ENCODE peak calls at places on chromosomes 4 and X, in four cellular contexts. I is HFF-Myc, P is breast epithelium, J is type B pancreatic cell. B is an unnamed sample.

GRCh38 chrX:10597871-10598270 is 22.5 kb downstream of the MID1 start:
- DNase-seq in I (no peak), J (no peak), P (no peak), B (no peak)

GRCh38 chrX:136880003-136880451 is 498 bp downstream of the RBMX start:
- DNase-seq in J (no peak), I (no peak), P (peak; percentile 20), B (no peak)

GRCh38 chr4:67928547-67928946 is 34.7 kb downstream of the TMPRSS11A start:
- DNase-seq in J (no peak), I (no peak), P (no peak), B (no peak)

GRCh38 chrX:31166416-31166815 is 94.6 kb upstream of the FTHL17 start:
- DNase-seq in J (no peak), I (no peak), P (no peak), B (no peak)

GRCh38 chr4:2817701-2818350 is 24.9 kb downstream of the SH3BP2 start:
- DNase-seq in P (no peak), I (no peak), J (no peak), B (no peak)

GRCh38 chr4:184548651-184549341 is 74.4 kb upstream of the IRF2 start:
- DNase-seq in J (no peak), I (no peak), P (no peak), B (no peak)

GRCh38 chr4:188127157-188127874 is 11.9 kb upstream of the TRIML1 start:
- DNase-seq in I (peak; percentile 19), J (no peak), P (no peak), B (no peak)

GRCh38 chr4:6480532-6481088 is 8.2 kb upstream of the PPP2R2C start:
- DNase-seq in I (no peak), P (no peak), J (no peak), B (no peak)

GRCh38 chr4:155780773-155781172 is 22.0 kb downstream of the GUCY1B1 start:
- DNase-seq in J (no peak), I (no peak), P (no peak), B (no peak)

GRCh38 chr4:125994430-125994829 is 679.7 kb downstream of the FAT4 start:
- DNase-seq in J (no peak), I (no peak), P (no peak), B (no peak)

GRCh38 chr4:111722321-111722720 is 422.9 kb upstream of the FAM241A start:
- DNase-seq in J (no peak), I (no peak), P (no peak), B (no peak)

GRCh38 chr4:186781032-186781917 is 57.6 kb upstream of the FAT1 start:
- DNase-seq in I (no peak), P (no peak), J (no peak), B (no peak)

GRCh38 chr4:151658959-151659593 is 101.7 kb downstream of the GATB start:
- DNase-seq in J (no peak), I (no peak), P (no peak), B (no peak)

GRCh38 chrX:150903110-150903508 is 4.6 kb upstream of the CD99L2 start:
- DNase-seq in I (no peak), J (no peak), P (no peak), B (no peak)

GRCh38 chrX:100685284-100685996 is 41.4 kb downstream of the SRPX2 start:
- DNase-seq in J (peak; percentile 72), P (peak; percentile 48), I (peak; percentile 50), B (no peak)

GRCh38 chr4:98474408-98474844 is 184.0 kb downstream of the TSPAN5 start:
- DNase-seq in P (no peak), I (no peak), J (no peak), B (no peak)

GRCh38 chrX:15903186-15903681 is 48.6 kb upstream of the AP1S2 start:
- DNase-seq in I (no peak), P (no peak), J (no peak), B (no peak)

GRCh38 chrX:132612990-132613564 is 124.2 kb upstream of the MBNL3 start:
- DNase-seq in J (no peak), I (no peak), P (no peak), B (no peak)

GRCh38 chrX:66919280-66919832 is 280.5 kb upstream of the EDA2R start:
- DNase-seq in J (no peak), P (no peak), I (no peak), B (no peak)

GRCh38 chr4:60463846-60464502 is 736.2 kb upstream of the ADGRL3 start:
- DNase-seq in P (no peak), J (no peak), I (no peak), B (no peak)
- TF ChIP-seq CTCF in P (no peak), J (peak; percentile 32), I (peak; percentile 42), B (peak; percentile 16)

DNA sequence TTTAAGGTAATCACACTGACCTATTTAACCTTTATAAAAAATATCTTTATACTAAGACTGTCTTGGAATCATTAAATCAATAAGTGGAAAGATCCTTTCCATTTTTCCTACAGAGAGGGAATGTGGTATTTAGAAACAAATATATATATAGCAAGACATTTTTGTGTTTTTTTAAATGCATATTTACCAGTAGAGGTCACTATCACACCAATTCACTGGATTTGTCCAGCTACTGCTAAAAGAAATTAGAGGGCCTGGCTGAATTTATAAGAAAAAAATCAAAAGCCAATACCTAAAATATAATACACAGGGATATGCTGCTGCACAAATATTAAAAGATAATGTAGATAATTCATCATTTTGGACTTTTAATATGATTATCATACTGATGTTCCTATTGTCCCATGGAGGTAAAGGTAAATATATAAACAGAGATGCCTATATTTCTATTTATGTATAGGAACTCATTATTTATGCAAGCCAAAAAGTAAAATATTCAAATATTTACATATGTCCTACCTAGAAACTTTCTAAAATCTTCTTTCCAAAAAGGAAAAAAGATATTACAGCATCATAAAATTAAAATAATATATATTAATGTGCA is 69.5 kb downstream of the PDE5A start:
- DNase-seq in J (no peak), P (no peak), I (peak; percentile 46), B (no peak)
- TF ChIP-seq CTCF in J (peak; percentile 79), P (peak; percentile 62), I (peak; percentile 26), B (peak; percentile 68)

DNA sequence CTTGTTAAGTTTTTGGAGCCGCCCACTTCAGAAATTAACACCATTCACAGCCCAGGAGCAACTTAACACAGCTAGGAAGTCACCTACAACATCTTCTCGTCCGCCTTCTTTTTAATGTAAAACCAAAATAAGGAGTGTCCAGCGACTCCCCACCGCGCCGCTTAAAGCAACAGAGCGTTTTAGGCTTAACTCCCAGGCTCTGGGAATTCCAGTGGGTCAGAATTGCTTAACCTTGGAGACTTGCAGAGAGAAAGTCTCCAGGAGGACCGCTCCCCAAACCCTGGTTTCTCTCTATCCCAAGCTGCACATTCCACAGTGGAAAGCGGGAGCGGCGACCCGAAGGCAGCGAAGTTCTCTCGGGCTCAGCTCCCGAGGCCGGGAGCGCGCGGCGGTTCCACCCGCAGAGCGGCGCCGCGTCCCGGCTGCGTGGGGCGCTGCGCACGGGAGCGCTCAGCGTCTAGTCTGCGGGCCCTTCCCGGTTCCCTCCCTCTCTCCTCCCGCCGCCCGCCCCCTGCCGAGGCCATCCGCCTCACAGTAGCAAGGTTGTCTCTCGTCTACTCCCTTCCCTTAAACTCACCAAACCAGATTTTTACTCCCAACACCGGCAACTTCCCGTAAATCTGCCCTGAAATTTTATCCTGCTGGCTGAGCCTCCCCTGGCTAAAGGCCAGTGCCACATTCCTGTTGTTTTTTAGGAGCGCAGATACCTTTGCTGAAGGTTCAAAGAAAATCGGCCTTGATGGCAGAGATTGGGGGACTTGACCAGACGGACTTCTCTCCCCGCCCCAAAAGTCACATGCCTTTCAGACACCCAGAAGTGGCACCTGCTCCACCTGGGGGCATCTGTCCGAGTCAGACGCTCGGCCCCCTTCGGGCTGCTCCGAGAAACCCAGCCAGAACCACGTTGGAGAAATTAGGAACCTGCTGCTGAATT is at the start of gene RBM47:
- DNase-seq in P (peak; percentile 73), I (no peak), J (peak; percentile 78), B (no peak)
- TF ChIP-seq CTCF in P (peak; percentile 17), I (no peak), J (peak; percentile 24), B (no peak)

DNA sequence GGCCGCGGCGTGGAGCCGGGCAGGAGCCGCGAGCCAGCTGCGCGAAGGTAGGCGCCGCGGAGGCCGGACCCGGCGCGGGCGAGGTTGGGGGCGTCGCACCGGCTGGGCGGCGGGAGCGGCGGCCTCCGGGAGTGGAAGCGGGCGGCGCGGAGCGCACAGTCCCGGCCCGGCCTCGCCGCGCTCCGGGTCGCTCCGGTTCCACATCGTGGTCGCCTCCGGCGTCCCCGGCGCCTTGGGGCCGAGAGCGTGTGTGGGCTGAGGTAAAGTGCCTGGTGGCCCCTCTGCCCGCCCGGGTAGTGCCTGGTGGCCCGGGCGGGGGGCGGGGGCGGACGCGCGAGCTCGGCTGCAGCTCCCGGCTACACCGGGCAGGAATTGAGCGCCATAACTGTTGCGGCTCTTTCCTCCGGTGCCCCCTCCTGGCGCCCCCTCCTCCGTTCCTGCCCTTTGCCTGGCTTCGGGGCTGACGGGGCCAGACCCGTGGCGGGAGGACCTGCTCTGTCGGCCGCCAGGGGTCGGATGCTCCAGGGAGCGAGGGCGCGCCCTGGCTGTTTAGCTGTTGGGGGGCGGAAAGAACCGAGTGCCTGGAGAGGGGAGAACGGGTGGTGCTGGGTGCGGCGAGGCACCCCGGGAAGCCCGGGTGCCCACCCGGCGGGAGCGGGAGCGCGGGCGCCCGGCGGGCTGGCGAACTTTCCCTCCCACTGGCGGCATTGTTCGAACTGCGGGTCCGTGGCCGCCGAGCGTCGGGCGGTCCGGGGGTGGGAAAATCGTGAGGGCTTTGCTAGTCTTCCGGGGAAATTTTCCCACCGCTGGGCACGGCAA is 661 bp downstream of the JADE3 start:
- DNase-seq in J (peak; percentile 71), I (no peak), P (no peak), B (peak; percentile 86)
- TF ChIP-seq CTCF in J (peak; percentile 73), I (peak; percentile 39), P (peak; percentile 23), B (peak; percentile 67)

DNA sequence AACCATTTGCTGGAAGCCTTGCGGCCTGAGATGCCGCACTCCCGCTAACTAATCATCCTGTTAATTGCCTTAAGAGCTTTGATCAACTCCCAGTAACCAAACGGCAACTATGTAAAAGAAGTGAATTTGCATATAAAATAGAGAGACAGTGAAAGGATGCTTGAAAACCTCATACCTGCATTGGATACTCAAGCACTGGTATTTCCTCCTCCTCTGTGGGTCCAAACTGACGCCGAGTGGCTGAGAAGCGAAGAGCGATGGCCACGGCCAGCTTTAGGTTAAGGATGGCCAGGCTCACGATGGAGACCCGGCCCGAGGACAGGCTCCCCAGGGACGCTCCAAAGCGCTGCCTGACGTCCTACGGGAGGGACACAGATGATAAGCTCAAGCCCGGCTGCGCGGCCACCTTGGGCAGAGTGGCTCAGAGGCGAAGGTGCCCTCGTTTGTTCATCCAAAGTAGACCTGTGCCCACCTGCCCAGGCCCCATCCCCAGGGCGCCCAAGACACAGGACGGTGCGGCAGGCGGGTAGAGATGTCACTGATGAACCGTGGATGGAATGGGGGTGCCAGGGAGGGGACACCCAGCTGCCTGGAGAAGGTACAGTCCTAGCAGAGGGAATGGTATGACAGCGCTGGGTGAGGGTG is 43.6 kb downstream of the ACOX3 start:
- DNase-seq in I (no peak), P (no peak), J (no peak), B (no peak)
- TF ChIP-seq CTCF in I (no peak), P (no peak), J (no peak), B (no peak)